ENCODE peak calls at places on chromosomes 2 and 18, in ten cellular contexts. J is NCI-H1092 treated with DMSO at 0.1 percent for 48 hours; Y is hepatocyte; X is stimulated activated CD4-positive, alpha-beta T cell treated with anti-CD3 and anti-CD28 coated beads, Interleukin-1b, Interleukin-23, amount 100 ng/mL, for 4 hours; W is C1 segment of cervical spinal cord; T is mucosa of gallbladder; R is astrocyte of the spinal cord; H is upper lobe of right lung; O is MG63; G is NCI-H2081 treated with DMSO at 0.1 percent for 48 hours. U is an unnamed sample.

GRCh38 chr2:96138146-96139145 is at the start of gene ASTL:
- DNase-seq in J (no peak), Y (peak; percentile 73), X (peak; percentile 63), W (no peak), T (peak; percentile 31), R (peak; percentile 16), H (peak; percentile 85), O (no peak), G (no peak), U (peak; percentile 61)

GRCh38 chr2:221420245-221420644 is 151.9 kb downstream of the EPHA4 start:
- DNase-seq in J (no peak), Y (no peak), X (no peak), W (no peak), T (no peak), R (no peak), H (no peak), O (no peak), G (no peak), U (no peak)

GRCh38 chr2:12717988-12718661 is 1.4 kb downstream of the TRIB2 start:
- DNase-seq in J (peak; percentile 51), Y (peak; percentile 38), X (peak; percentile 23), W (no peak), T (no peak), R (peak; percentile 32), H (no peak), O (peak; percentile 73), G (no peak), U (peak; percentile 42)

GRCh38 chr2:210399440-210400041 is 77.0 kb downstream of the LANCL1 start:
- DNase-seq in J (no peak), Y (peak; percentile 22), X (no peak), W (no peak), T (no peak), R (peak; percentile 42), H (no peak), O (no peak), G (no peak), U (peak; percentile 41)

GRCh38 chr18:54165450-54165849 is 59.0 kb downstream of the MBD2 start:
- DNase-seq in J (no peak), Y (no peak), X (no peak), W (no peak), T (no peak), R (no peak), H (no peak), O (no peak), G (no peak), U (no peak)

GRCh38 chr2:235508371-235509160 is 14.7 kb downstream of the AGAP1 start:
- DNase-seq in J (no peak), Y (no peak), X (no peak), W (no peak), T (no peak), R (no peak), H (no peak), O (no peak), G (no peak), U (peak; percentile 57)

GRCh38 chr18:63363951-63364350 is 3.1 kb downstream of the KDSR start:
- DNase-seq in J (no peak), Y (no peak), X (peak; percentile 18), W (no peak), T (no peak), R (no peak), H (no peak), O (no peak), G (no peak), U (no peak)

GRCh38 chr2:164178835-164179470 is 442.3 kb downstream of the GRB14 start:
- DNase-seq in J (no peak), Y (no peak), X (no peak), W (no peak), T (no peak), R (peak; percentile 35), H (no peak), O (no peak), G (no peak), U (no peak)

GRCh38 chr2:45816273-45816672 is 164.8 kb downstream of the PRKCE start:
- DNase-seq in J (no peak), Y (no peak), X (no peak), W (no peak), T (no peak), R (peak; percentile 16), H (no peak), O (peak; percentile 93), G (no peak), U (no peak)

GRCh38 chr2:195532628-195533271 is 124.3 kb upstream of the SLC39A10 start:
- DNase-seq in J (no peak), Y (no peak), X (no peak), W (no peak), T (no peak), R (peak; percentile 60), H (no peak), O (no peak), G (no peak), U (peak; percentile 54)

GRCh38 chr2:54524236-54524991 is 68.3 kb downstream of the SPTBN1 start:
- DNase-seq in J (no peak), Y (peak; percentile 57), X (no peak), W (no peak), T (no peak), R (peak; percentile 75), H (no peak), O (no peak), G (no peak), U (no peak)

GRCh38 chr2:24048662-24049484 is 668 bp upstream of the FKBP1B start:
- DNase-seq in J (peak; percentile 30), Y (no peak), X (no peak), W (no peak), T (no peak), R (no peak), H (no peak), O (no peak), G (no peak), U (no peak)

GRCh38 chr2:171150694-171151285 is 9.9 kb downstream of the TLK1 start:
- DNase-seq in J (no peak), Y (no peak), X (no peak), W (no peak), T (no peak), R (no peak), H (no peak), O (no peak), G (no peak), U (no peak)

GRCh38 chr2:28398101-28398834 is 5.6 kb downstream of the FOSL2 start:
- DNase-seq in J (no peak), Y (no peak), X (no peak), W (no peak), T (no peak), R (peak; percentile 61), H (no peak), O (peak; percentile 75), G (no peak), U (peak; percentile 47)

GRCh38 chr2:213187833-213188532 is 36.6 kb upstream of the IKZF2 start:
- DNase-seq in J (no peak), Y (peak; percentile 19), X (no peak), W (no peak), T (no peak), R (peak; percentile 66), H (no peak), O (peak; percentile 55), G (no peak), U (no peak)

GRCh38 chr2:127007652-127008051 is 99.3 kb downstream of the BIN1 start:
- DNase-seq in J (no peak), Y (no peak), X (no peak), W (no peak), T (no peak), R (peak; percentile 64), H (no peak), O (no peak), G (no peak), U (no peak)

GRCh38 chr2:134290363-134290762 is 36.5 kb downstream of the MGAT5 start:
- DNase-seq in J (no peak), Y (no peak), X (no peak), W (no peak), T (no peak), R (no peak), H (no peak), O (no peak), G (no peak), U (peak; percentile 37)

GRCh38 chr2:241767464-241768250 is 9.0 kb upstream of the GAL3ST2 start:
- DNase-seq in J (no peak), Y (no peak), X (no peak), W (no peak), T (no peak), R (no peak), H (peak; percentile 61), O (no peak), G (no peak), U (no peak)

GRCh38 chr2:19577668-19578067 is 219.2 kb upstream of the OSR1 start:
- DNase-seq in J (no peak), Y (no peak), X (no peak), W (no peak), T (no peak), R (peak; percentile 51), H (no peak), O (peak; percentile 10), G (no peak), U (no peak)

GRCh38 chr2:38284971-38285370 is 92.1 kb downstream of the ATL2 start:
- DNase-seq in J (no peak), Y (peak; percentile 28), X (no peak), W (no peak), T (no peak), R (no peak), H (no peak), O (no peak), G (no peak), U (peak; percentile 59)

GRCh38 chr2:9811679-9812511 is 31.4 kb upstream of the TAF1B start:
- DNase-seq in J (no peak), Y (no peak), X (no peak), W (no peak), T (no peak), R (no peak), H (no peak), O (no peak), G (no peak), U (no peak)

GRCh38 chr2:237639441-237640220 is 12.2 kb downstream of the LRRFIP1 start:
- DNase-seq in J (no peak), Y (no peak), X (no peak), W (no peak), T (no peak), R (no peak), H (no peak), O (no peak), G (no peak), U (peak; percentile 35)

GRCh38 chr2:187873132-187873531 is 318.9 kb upstream of the TFPI start:
- DNase-seq in J (no peak), Y (peak; percentile 42), X (no peak), W (no peak), T (no peak), R (no peak), H (no peak), O (no peak), G (no peak), U (peak; percentile 67)

GRCh38 chr2:28523873-28524272 is 28.0 kb downstream of the PLB1 start:
- DNase-seq in J (no peak), Y (no peak), X (no peak), W (no peak), T (no peak), R (no peak), H (no peak), O (no peak), G (no peak), U (peak; percentile 53)

GRCh38 chr2:156399950-156400703 is 36.1 kb upstream of the GPD2 start:
- DNase-seq in J (peak; percentile 77), Y (peak; percentile 82), X (peak; percentile 5), W (peak; percentile 82), T (peak; percentile 72), R (no peak), H (peak; percentile 91), O (peak; percentile 87), G (peak; percentile 67), U (peak; percentile 73)